ENCODE peak calls at places on chromosomes 4 and X, in eight cellular contexts. B is heart right ventricle, W is psoas muscle, D is H9, K is GM06990, S is fibroblast of mammary gland, X is type B pancreatic cell, Z is tibial artery. P is an unnamed sample.

GRCh38 chr4:76559236-76560071 is 124.4 kb downstream of the SHROOM3 start:
- DNase-seq in B (no peak), W (no peak), D (no peak), K (no peak), S (no peak), X (no peak), Z (no peak), P (no peak)

GRCh38 chrX:75061701-75062100 is 94.4 kb downstream of the ABCB7 start:
- DNase-seq in B (no peak), W (no peak), D (no peak), K (no peak), S (peak), X (no peak), Z (no peak), P (no peak)

GRCh38 chr4:827209-828081 is 1.5 kb upstream of the CPLX1 start:
- DNase-seq in B (no peak), W (peak), D (peak), K (no peak), S (no peak), X (peak), Z (peak), P (peak)

GRCh38 chr4:109996531-109996930 is 83.8 kb downstream of the EGF start:
- DNase-seq in B (no peak), W (no peak), D (no peak), K (no peak), S (no peak), X (no peak), Z (no peak), P (no peak)

GRCh38 chr4:38453253-38453881 is 210.6 kb upstream of the KLF3 start:
- DNase-seq in B (no peak), W (no peak), D (no peak), K (no peak), S (no peak), X (no peak), Z (no peak), P (no peak)

GRCh38 chr4:87093443-87094123 is 126.8 kb downstream of the KLHL8 start:
- DNase-seq in B (peak), W (no peak), D (peak), K (peak), S (peak), X (no peak), Z (no peak), P (no peak)

GRCh38 chr4:8260656-8261111 is 8.9 kb upstream of the HTRA3 start:
- DNase-seq in B (no peak), W (peak), D (no peak), K (no peak), S (peak), X (no peak), Z (no peak), P (no peak)

GRCh38 chr4:105710678-105711077 is 2.1 kb downstream of the GSTCD start:
- DNase-seq in B (no peak), W (no peak), D (no peak), K (no peak), S (peak), X (no peak), Z (no peak), P (no peak)

GRCh38 chrX:5278908-5279307 is 949.8 kb downstream of the NLGN4X start:
- DNase-seq in B (no peak), W (no peak), D (no peak), K (no peak), S (no peak), X (no peak), Z (no peak), P (no peak)

GRCh38 chr4:36786519-36786918 is 458.0 kb upstream of the NWD2 start:
- DNase-seq in B (no peak), W (no peak), D (no peak), K (no peak), S (no peak), X (no peak), Z (no peak), P (no peak)

GRCh38 chr4:2068566-2068965 is 9.4 kb downstream of the NAT8L start:
- DNase-seq in B (no peak), W (no peak), D (no peak), K (no peak), S (no peak), X (no peak), Z (no peak), P (no peak)

GRCh38 chr4:124883642-124884041 is 171.1 kb upstream of the ANKRD50 start:
- DNase-seq in B (no peak), W (no peak), D (no peak), K (no peak), S (no peak), X (no peak), Z (no peak), P (no peak)

GRCh38 chrX:132292753-132293152 is 73.5 kb upstream of the RAP2C start:
- DNase-seq in B (peak), W (no peak), D (peak), K (peak), S (peak), X (no peak), Z (no peak), P (peak)

GRCh38 chr4:138611721-138612120 is 369.6 kb upstream of the SLC7A11 start:
- DNase-seq in B (no peak), W (no peak), D (no peak), K (no peak), S (no peak), X (no peak), Z (no peak), P (no peak)

GRCh38 chr4:145618210-145618911 is 824 bp upstream of the MMAA start:
- DNase-seq in B (no peak), W (peak), D (no peak), K (no peak), S (peak), X (no peak), Z (no peak), P (peak)

GRCh38 chr4:89357787-89358186 is 50.2 kb upstream of the GPRIN3 start:
- DNase-seq in B (no peak), W (no peak), D (no peak), K (no peak), S (no peak), X (no peak), Z (no peak), P (no peak)

GRCh38 chrX:150370589-150371312 is 7.6 kb downstream of the MAMLD1 start:
- DNase-seq in B (no peak), W (no peak), D (no peak), K (no peak), S (no peak), X (no peak), Z (no peak), P (no peak)

GRCh38 chr4:112031712-112032328 is 113.4 kb upstream of the FAM241A start:
- DNase-seq in B (peak), W (no peak), D (no peak), K (peak), S (peak), X (no peak), Z (no peak), P (peak)

GRCh38 chr4:128322986-128323385 is 35.4 kb upstream of the PGRMC2 start:
- DNase-seq in B (no peak), W (no peak), D (no peak), K (no peak), S (peak), X (no peak), Z (no peak), P (no peak)

GRCh38 chr4:90546114-90546513 is 418.9 kb downstream of the CCSER1 start:
- DNase-seq in B (no peak), W (no peak), D (no peak), K (no peak), S (no peak), X (no peak), Z (no peak), P (no peak)

GRCh38 chr4:57876934-57877554 is 766.9 kb upstream of the IGFBP7 start:
- DNase-seq in B (peak), W (no peak), D (no peak), K (no peak), S (no peak), X (no peak), Z (no peak), P (no peak)

GRCh38 chr4:40322853-40323252 is 12.3 kb upstream of the CHRNA9 start:
- DNase-seq in B (no peak), W (no peak), D (no peak), K (no peak), S (no peak), X (no peak), Z (no peak), P (no peak)

DNA sequence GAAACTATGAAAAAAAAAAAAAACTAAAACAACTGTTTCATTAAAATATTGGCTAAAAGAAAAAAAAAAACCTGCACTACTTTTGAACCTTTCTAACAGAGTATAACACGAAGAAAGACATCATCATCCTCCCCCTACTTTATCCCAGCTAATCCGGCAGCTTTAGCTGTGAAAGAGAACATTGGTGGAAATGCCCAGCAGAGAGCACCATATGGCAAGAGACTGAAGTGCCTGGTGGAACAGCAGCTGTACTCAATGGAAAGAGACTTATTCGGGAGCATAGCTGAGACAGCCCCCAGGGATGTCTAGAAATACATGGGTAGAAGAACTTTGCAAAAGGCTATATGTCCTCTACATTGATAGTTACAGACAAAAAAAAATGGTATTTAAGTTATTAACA is 30.3 kb downstream of the STPG2 start:
- DNase-seq in B (peak), W (no peak), D (peak), K (no peak), S (peak), X (no peak), Z (no peak), P (peak)
- TF ChIP-seq CTCF in B (peak), W (peak), D (peak), K (peak), S (peak), X (peak), Z (no peak), P (no peak)

DNA sequence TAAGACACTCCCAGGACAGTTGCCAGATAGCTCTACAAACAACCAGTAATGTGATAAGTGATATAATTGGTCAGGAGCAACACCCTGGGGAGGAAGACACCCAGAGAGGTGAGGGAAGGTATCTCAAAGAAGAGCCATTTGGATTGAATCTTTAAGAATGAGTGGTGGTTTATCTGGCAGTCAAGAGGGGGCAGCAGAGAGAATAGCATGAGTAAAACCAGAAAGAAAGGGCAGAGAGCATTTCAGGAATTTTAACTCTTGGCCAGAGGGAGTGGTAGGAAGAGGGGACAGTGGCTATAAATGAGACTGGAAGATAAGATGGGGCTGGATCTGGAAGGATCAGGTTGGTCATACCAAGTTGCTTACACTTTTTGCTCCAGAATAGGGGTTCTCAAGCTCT is 5.9 kb upstream of the SEPTIN6 start:
- DNase-seq in B (no peak), W (no peak), D (peak), K (no peak), S (peak), X (no peak), Z (no peak), P (peak)
- TF ChIP-seq CTCF in B (peak), W (peak), D (peak), K (peak), S (peak), X (peak), Z (no peak), P (peak)

DNA sequence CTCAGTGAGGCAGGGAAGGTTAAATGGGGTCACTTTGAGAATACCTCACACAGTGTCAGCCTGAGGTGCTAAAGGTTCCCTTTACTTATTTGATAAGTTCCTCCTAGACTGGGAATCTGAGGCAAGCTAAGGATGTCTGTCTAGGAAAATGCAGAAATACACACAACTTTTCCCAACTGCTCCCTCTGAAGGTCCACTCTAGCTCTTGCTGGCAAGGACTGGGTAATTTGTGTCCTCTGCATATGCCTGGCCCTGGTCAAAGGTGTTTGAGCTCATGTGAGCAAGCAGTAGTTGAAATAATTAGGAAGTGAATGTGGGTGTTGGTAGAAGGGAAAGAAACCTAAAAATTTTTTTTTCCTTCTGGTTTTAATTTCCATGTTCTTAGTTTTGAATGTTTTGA is 21.3 kb downstream of the TXLNG start:
- DNase-seq in B (no peak), W (no peak), D (no peak), K (no peak), S (peak), X (no peak), Z (no peak), P (no peak)
- TF ChIP-seq CTCF in B (no peak), W (peak), D (peak), K (no peak), S (peak), X (peak), Z (no peak), P (peak)

GRCh38 chrX:101764538-101764937 is 104.9 kb upstream of the ARMCX2 start:
- DNase-seq in B (no peak), W (no peak), D (no peak), K (no peak), S (peak), X (no peak), Z (no peak), P (no peak)

DNA sequence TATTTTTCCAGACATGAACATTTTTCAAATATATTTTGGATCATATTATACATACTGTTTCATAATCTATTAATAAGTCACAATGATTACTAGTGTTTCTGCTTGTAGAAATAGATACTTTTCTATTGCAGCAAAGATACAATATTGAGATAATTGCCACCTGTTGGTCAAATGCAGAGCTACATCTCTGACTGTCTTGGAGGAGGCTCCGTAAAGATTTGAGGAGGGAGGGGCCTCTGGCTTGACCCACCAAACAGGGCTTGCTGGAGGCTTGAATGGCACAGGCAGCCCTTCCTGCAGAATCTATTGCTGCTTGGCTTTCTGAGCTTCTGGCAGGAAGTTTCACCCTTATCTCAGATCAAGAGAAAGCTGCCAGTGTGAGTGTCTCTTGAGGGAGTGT is 99.3 kb upstream of the ARMCX2 start:
- DNase-seq in B (peak), W (no peak), D (peak), K (no peak), S (peak), X (no peak), Z (peak), P (peak)
- TF ChIP-seq CTCF in B (peak), W (peak), D (peak), K (peak), S (peak), X (peak), Z (peak), P (peak)

DNA sequence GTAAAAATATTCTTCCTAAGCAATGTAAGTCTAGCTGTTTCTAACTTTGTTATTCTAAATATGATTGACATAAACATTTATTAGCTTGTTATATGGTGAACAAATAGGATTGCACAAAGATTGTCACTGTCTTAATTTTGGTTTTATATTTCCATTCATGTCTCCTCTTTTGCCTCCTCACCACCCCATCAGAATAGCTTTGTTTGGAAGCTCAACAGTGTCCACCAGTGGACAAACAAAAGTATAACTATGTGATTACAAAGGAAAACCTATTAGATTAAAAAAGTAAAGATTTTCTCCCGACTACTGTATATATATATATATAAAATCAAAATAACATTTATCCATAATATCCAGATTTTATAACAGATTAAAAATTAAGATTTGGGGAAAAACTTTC is 468.2 kb downstream of the ZIC3 start:
- DNase-seq in B (no peak), W (no peak), D (no peak), K (no peak), S (no peak), X (no peak), Z (no peak), P (no peak)
- TF ChIP-seq CTCF in B (peak), W (no peak), D (peak), K (no peak), S (no peak), X (peak), Z (no peak), P (peak)

GRCh38 chrX:78116365-78116764 is 12.3 kb downstream of the PGK1 start:
- DNase-seq in B (no peak), W (no peak), D (no peak), K (no peak), S (no peak), X (no peak), Z (no peak), P (no peak)

GRCh38 chrX:78124304-78124703 is 15.1 kb downstream of the TAF9B start:
- DNase-seq in B (no peak), W (no peak), D (no peak), K (no peak), S (no peak), X (no peak), Z (no peak), P (no peak)

GRCh38 chrX:78118628-78119027 is 14.6 kb downstream of the PGK1 start:
- DNase-seq in B (no peak), W (no peak), D (no peak), K (no peak), S (no peak), X (no peak), Z (no peak), P (no peak)

GRCh38 chrX:78123190-78123589 is 16.3 kb downstream of the TAF9B start:
- DNase-seq in B (no peak), W (no peak), D (no peak), K (no peak), S (peak), X (no peak), Z (no peak), P (no peak)

GRCh38 chrX:78119521-78120227 is 15.6 kb downstream of the PGK1 start:
- DNase-seq in B (no peak), W (no peak), D (no peak), K (no peak), S (no peak), X (no peak), Z (no peak), P (no peak)
- TF ChIP-seq CTCF in B (no peak), W (no peak), D (peak), K (peak), S (no peak), X (peak), Z (no peak), P (no peak)

DNA sequence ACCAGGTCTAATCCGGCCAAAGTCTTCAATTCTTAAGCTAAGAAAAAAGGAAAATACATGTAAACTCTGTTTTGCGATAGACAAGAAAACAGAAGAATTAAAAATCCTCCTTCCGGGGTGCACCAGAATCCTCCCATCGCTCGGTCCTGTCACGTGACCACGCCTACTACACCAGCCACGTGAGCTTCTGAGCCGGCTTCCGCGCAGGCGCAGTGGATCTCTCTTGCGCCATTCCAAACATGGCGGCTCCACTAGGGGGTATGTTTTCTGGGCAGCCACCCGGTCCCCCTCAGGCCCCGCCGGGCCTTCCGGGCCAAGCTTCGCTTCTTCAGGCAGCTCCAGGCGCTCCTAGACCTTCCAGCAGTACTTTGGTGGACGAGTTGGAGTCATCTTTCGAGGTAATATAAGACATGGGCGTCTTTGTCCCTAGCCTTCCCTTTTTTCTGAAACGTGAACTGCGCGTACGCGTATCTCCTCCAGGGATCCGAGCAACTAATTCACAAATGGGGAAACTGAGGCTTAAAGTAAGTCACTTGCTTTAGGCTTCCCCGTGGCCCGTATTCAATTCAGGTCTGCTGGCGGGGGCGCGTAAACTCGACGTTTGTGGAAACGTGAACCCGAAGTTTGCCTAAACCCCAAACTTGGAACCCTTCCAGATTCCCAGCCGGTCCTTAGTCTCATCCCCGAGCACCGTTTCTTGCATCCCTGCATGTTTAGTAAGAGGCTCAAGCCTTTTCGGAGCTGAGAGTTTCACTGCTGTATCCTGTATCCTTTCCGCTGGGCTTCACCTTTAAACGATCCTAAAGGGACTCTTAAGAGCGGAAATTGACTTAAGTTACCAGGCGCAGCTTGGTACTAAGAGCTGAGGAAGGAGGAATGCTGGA is at the start of gene MED28:
- DNase-seq in B (peak), W (peak), D (peak), K (peak), S (peak), X (peak), Z (peak), P (peak)
- TF ChIP-seq CTCF in B (no peak), W (no peak), D (peak), K (no peak), S (no peak), X (peak), Z (peak), P (no peak)